ENCODE peak calls at places on chromosomes 11 and 22, in eight cellular contexts. A is tibial nerve; T is GM13977; W is CD8-positive, alpha-beta T cell; V is NCI-H2227 treated with DMSO at 0.1 percent for 48 hours; C is stimulated activated CD4-positive, alpha-beta T cell treated with anti-CD3 and anti-CD28 coated beads, Interleukin-12 subunit alpha, Interleukin-12 subunit beta, amount 100 ng/mL, for 48 hours; S is heart left ventricle; Y is GM13976. B is an unnamed sample.
A peak's percentile ranks its signal among the peaks of the same experiment; 100 is the strongest.

GRCh38 chr11:47494996-47495855 is 46.3 kb upstream of the RAPSN start:
- DNase-seq in S (no peak), V (no peak), W (no peak), Y (no peak), A (no peak), T (no peak), C (no peak), B (no peak)

GRCh38 chr11:75673977-75674582 is 5.2 kb upstream of the MAP6 start:
- DNase-seq in V (no peak), S (no peak), A (no peak), Y (no peak), W (no peak), T (no peak), C (peak; percentile 43), B (no peak)

GRCh38 chr11:110513521-110514450 is 84.0 kb downstream of the FDX1 start:
- DNase-seq in S (no peak), Y (no peak), V (no peak), W (no peak), C (no peak), T (no peak), A (no peak), B (no peak)

GRCh38 chr11:73493838-73494598 is 103.9 kb downstream of the FAM168A start:
- DNase-seq in T (no peak), V (no peak), W (no peak), A (no peak), Y (no peak), S (no peak), C (no peak), B (no peak)

GRCh38 chr11:123413636-123414035 is 16.4 kb upstream of the GRAMD1B start:
- DNase-seq in W (no peak), A (no peak), V (no peak), T (no peak), S (no peak), Y (no peak), C (no peak), B (no peak)

GRCh38 chr11:86758171-86758570 is 42.2 kb upstream of the PRSS23 start:
- DNase-seq in T (no peak), C (no peak), A (no peak), S (no peak), W (no peak), V (no peak), Y (no peak), B (no peak)

GRCh38 chr11:73376168-73376802 is at the start of gene RELT:
- DNase-seq in Y (peak; percentile 99), W (peak; percentile 91), V (peak; percentile 84), C (peak; percentile 87), S (peak; percentile 92), T (peak; percentile 99), A (peak; percentile 58), B (peak; percentile 94)

GRCh38 chr22:26589845-26590524 is at the start of gene TPST2:
- DNase-seq in W (peak; percentile 75), S (peak; percentile 83), V (peak; percentile 31), C (peak; percentile 45), T (peak; percentile 90), A (peak; percentile 61), Y (peak; percentile 92), B (peak; percentile 75)

GRCh38 chr22:26767351-26767970 is 110.1 kb downstream of the MIAT start:
- DNase-seq in Y (no peak), A (no peak), T (no peak), V (no peak), S (no peak), C (no peak), W (no peak), B (no peak)

GRCh38 chr11:17604913-17605230 is 57.8 kb downstream of the OTOG start:
- DNase-seq in V (no peak), S (no peak), A (no peak), T (no peak), Y (no peak), C (no peak), W (no peak), B (no peak)

GRCh38 chr22:46737976-46738641 is at the start of gene CERK:
- DNase-seq in W (peak; percentile 69), C (no peak), A (peak; percentile 41), Y (peak; percentile 88), T (peak; percentile 89), V (no peak), S (peak; percentile 92), B (peak; percentile 75)

GRCh38 chr11:30424336-30424735 is 101.4 kb downstream of the ARL14EP start:
- DNase-seq in W (no peak), V (no peak), Y (no peak), S (peak; percentile 34), C (no peak), T (no peak), A (no peak), B (no peak)

GRCh38 chr11:65224939-65225283 is 36.9 kb upstream of the POLA2 start:
- DNase-seq in V (no peak), A (peak; percentile 32), Y (no peak), T (no peak), C (no peak), S (peak; percentile 35), W (no peak), B (no peak)

GRCh38 chr22:44667276-44667675 is 34.7 kb upstream of the PRR5 start:
- DNase-seq in A (no peak), Y (no peak), V (no peak), T (no peak), C (no peak), W (no peak), S (no peak), B (no peak)

GRCh38 chr11:108278954-108279353 is 56.1 kb downstream of the ATM start:
- DNase-seq in T (no peak), C (no peak), A (no peak), S (no peak), V (no peak), W (no peak), Y (no peak), B (no peak)